ENCODE peak calls at places on chromosome 1, in nine cellular contexts. N is AG04450, C is left ventricle myocardium inferior, W is AG09319, J is hypothalamus, R is 8988T, D is hepatic stellate cell, Q is heart left ventricle, E is EH. U is an unnamed sample.

GRCh38 chr1:25003457-25004190 is 73.5 kb upstream of the RUNX3 start:
- DNase-seq in N (no peak), C (no peak), W (no peak), J (no peak), R (no peak), D (no peak), Q (no peak), E (peak; percentile 34), U (no peak)

GRCh38 chr1:68725353-68725752 is 228.5 kb upstream of the DEPDC1 start:
- DNase-seq in N (no peak), C (peak; percentile 77), W (no peak), J (no peak), R (no peak), D (no peak), Q (peak; percentile 84), E (no peak), U (no peak)

GRCh38 chr1:78255378-78255777 is 209.6 kb downstream of the GIPC2 start:
- DNase-seq in N (no peak), C (no peak), W (no peak), J (no peak), R (no peak), D (no peak), Q (no peak), E (peak; percentile 43), U (no peak)

GRCh38 chr1:228340686-228341449 is 65.8 kb downstream of the TRIM11 start:
- DNase-seq in N (no peak), C (no peak), W (no peak), J (no peak), R (peak; percentile 74), D (no peak), Q (peak; percentile 16), E (no peak), U (no peak)

GRCh38 chr1:9165396-9165795 is 36.5 kb upstream of the GPR157 start:
- DNase-seq in N (no peak), C (no peak), W (no peak), J (no peak), R (no peak), D (no peak), Q (no peak), E (no peak), U (no peak)

GRCh38 chr1:91572044-91572443 is 71.4 kb downstream of the CDC7 start:
- DNase-seq in N (no peak), C (no peak), W (no peak), J (no peak), R (no peak), D (no peak), Q (peak; percentile 49), E (no peak), U (no peak)

GRCh38 chr1:2640626-2641025 is 7.8 kb upstream of the MMEL1 start:
- DNase-seq in N (no peak), C (no peak), W (no peak), J (no peak), R (peak; percentile 13), D (no peak), Q (no peak), E (no peak), U (no peak)

GRCh38 chr1:40532844-40533424 is 1.5 kb downstream of the ZNF684 start:
- DNase-seq in N (no peak), C (no peak), W (no peak), J (no peak), R (peak; percentile 20), D (peak; percentile 47), Q (no peak), E (peak; percentile 59), U (no peak)

GRCh38 chr1:110677016-110677415 is 2.3 kb upstream of the KCNA3 start:
- DNase-seq in N (no peak), C (no peak), W (no peak), J (no peak), R (no peak), D (no peak), Q (no peak), E (no peak), U (no peak)

GRCh38 chr1:150194381-150195031 is 41.4 kb downstream of the ANP32E start:
- DNase-seq in N (no peak), C (no peak), W (no peak), J (no peak), R (no peak), D (peak; percentile 22), Q (no peak), E (peak; percentile 88), U (no peak)

GRCh38 chr1:208203127-208203847 is 40.9 kb downstream of the PLXNA2 start:
- DNase-seq in N (no peak), C (peak; percentile 62), W (no peak), J (no peak), R (no peak), D (no peak), Q (peak; percentile 65), E (peak; percentile 67), U (no peak)

GRCh38 chr1:182888736-182889531 is 49.8 kb downstream of the DHX9 start:
- DNase-seq in N (no peak), C (no peak), W (no peak), J (no peak), R (no peak), D (no peak), Q (no peak), E (peak; percentile 47), U (no peak)

GRCh38 chr1:14300991-14301703 is 297.3 kb upstream of the KAZN start:
- DNase-seq in N (no peak), C (peak; percentile 61), W (no peak), J (no peak), R (no peak), D (no peak), Q (no peak), E (no peak), U (no peak)

GRCh38 chr1:224503161-224504118 is 68.8 kb upstream of the WDR26 start:
- DNase-seq in N (peak; percentile 52), C (peak; percentile 94), W (peak; percentile 87), J (peak; percentile 8), R (peak; percentile 88), D (peak; percentile 92), Q (peak; percentile 88), E (peak; percentile 88), U (no peak)

GRCh38 chr1:20250346-20250989 is 40.2 kb upstream of the VWA5B1 start:
- DNase-seq in N (no peak), C (no peak), W (no peak), J (no peak), R (no peak), D (no peak), Q (no peak), E (no peak), U (no peak)

GRCh38 chr1:66043186-66043585 is 250.5 kb downstream of the PDE4B start:
- DNase-seq in N (no peak), C (no peak), W (no peak), J (no peak), R (no peak), D (no peak), Q (no peak), E (no peak), U (no peak)

GRCh38 chr1:1123581-1124507 is 8.0 kb upstream of the C1orf159 start:
- DNase-seq in N (no peak), C (no peak), W (no peak), J (no peak), R (no peak), D (peak; percentile 79), Q (no peak), E (peak; percentile 58), U (no peak)

GRCh38 chr1:225253784-225254183 is 174.1 kb downstream of the LBR start:
- DNase-seq in N (no peak), C (no peak), W (no peak), J (no peak), R (no peak), D (no peak), Q (no peak), E (peak; percentile 53), U (no peak)

GRCh38 chr1:187924252-187924651 is 1095.5 kb downstream of the PLA2G4A start:
- DNase-seq in N (no peak), C (no peak), W (no peak), J (no peak), R (no peak), D (no peak), Q (no peak), E (no peak), U (no peak)

GRCh38 chr1:119112791-119113190 is 27.7 kb downstream of the WARS2 start:
- DNase-seq in N (no peak), C (no peak), W (no peak), J (no peak), R (no peak), D (no peak), Q (no peak), E (no peak), U (no peak)

GRCh38 chr1:25675729-25676476 is 59.3 kb downstream of the MAN1C1 start:
- DNase-seq in N (no peak), C (no peak), W (no peak), J (no peak), R (no peak), D (no peak), Q (no peak), E (no peak), U (peak; percentile 50)

GRCh38 chr1:167274061-167274460 is 53.4 kb downstream of the POU2F1 start:
- DNase-seq in N (no peak), C (no peak), W (no peak), J (no peak), R (no peak), D (no peak), Q (no peak), E (no peak), U (no peak)

GRCh38 chr1:206823725-206824124 is 41.7 kb upstream of the IL20 start:
- DNase-seq in N (no peak), C (peak; percentile 27), W (no peak), J (no peak), R (no peak), D (no peak), Q (no peak), E (peak; percentile 74), U (no peak)

GRCh38 chr1:18385239-18385790 is 95.4 kb upstream of the KLHDC7A start:
- DNase-seq in N (no peak), C (peak; percentile 29), W (no peak), J (no peak), R (no peak), D (no peak), Q (no peak), E (no peak), U (no peak)

GRCh38 chr1:76543495-76543894 is 323.8 kb upstream of the ST6GALNAC5 start:
- DNase-seq in N (no peak), C (no peak), W (no peak), J (no peak), R (no peak), D (no peak), Q (no peak), E (no peak), U (no peak)

GRCh38 chr1:99702221-99702620 is 56.3 kb downstream of the PALMD start:
- DNase-seq in N (no peak), C (no peak), W (no peak), J (no peak), R (no peak), D (no peak), Q (no peak), E (no peak), U (no peak)

GRCh38 chr1:114345930-114346479 is 165.0 kb downstream of the TRIM33 start:
- DNase-seq in N (no peak), C (peak; percentile 28), W (no peak), J (no peak), R (peak; percentile 20), D (no peak), Q (peak; percentile 42), E (no peak), U (no peak)

GRCh38 chr1:6660415-6661049 is 35.9 kb downstream of the THAP3 start:
- DNase-seq in N (no peak), C (no peak), W (no peak), J (no peak), R (no peak), D (no peak), Q (no peak), E (no peak), U (no peak)

GRCh38 chr1:157137051-157137772 is 983 bp downstream of the ETV3 start:
- DNase-seq in N (no peak), C (no peak), W (no peak), J (no peak), R (no peak), D (peak; percentile 54), Q (peak; percentile 32), E (peak; percentile 52), U (no peak)

GRCh38 chr1:66633128-66633527 is 99.2 kb downstream of the SGIP1 start:
- DNase-seq in N (no peak), C (no peak), W (no peak), J (no peak), R (no peak), D (no peak), Q (no peak), E (no peak), U (no peak)

GRCh38 chr1:197782719-197783328 is 7.5 kb upstream of the DENND1B start:
- DNase-seq in N (no peak), C (no peak), W (no peak), J (no peak), R (no peak), D (no peak), Q (no peak), E (no peak), U (no peak)